ENCODE peak calls at places on chromosomes 4 and X, in four cellular contexts. One of them, this sample, is unnamed.

GRCh38 chr4:108168213-108168671 is 490 bp downstream of the LEF1 start:
- DNase-seq in AG09319: no peak
- DNase-seq in T-helper 1 cell: peak; percentile 11
- DNase-seq in GM12891: no peak
- DNase-seq in this sample: no peak

GRCh38 chrX:97638621-97639020 is 754.9 kb downstream of the RPA4 start:
- DNase-seq in T-helper 1 cell: no peak
- DNase-seq in AG09319: no peak
- DNase-seq in GM12891: no peak
- DNase-seq in this sample: no peak

GRCh38 chr4:6327220-6327917 is 57.7 kb downstream of the WFS1 start:
- DNase-seq in T-helper 1 cell: peak; percentile 63
- DNase-seq in AG09319: peak; percentile 23
- DNase-seq in GM12891: peak; percentile 87
- DNase-seq in this sample: peak; percentile 94

GRCh38 chr4:122764071-122764807 is 31.7 kb downstream of the BBS12 start:
- DNase-seq in T-helper 1 cell: no peak
- DNase-seq in AG09319: no peak
- DNase-seq in GM12891: no peak
- DNase-seq in this sample: no peak

GRCh38 chrX:134634691-134635090 is 23.6 kb downstream of the PLAC1 start:
- DNase-seq in GM12891: no peak
- DNase-seq in AG09319: no peak
- DNase-seq in T-helper 1 cell: no peak
- DNase-seq in this sample: no peak

GRCh38 chr4:604131-604530 is 21.2 kb upstream of the PDE6B start:
- DNase-seq in T-helper 1 cell: no peak
- DNase-seq in AG09319: no peak
- DNase-seq in GM12891: no peak
- DNase-seq in this sample: no peak

GRCh38 chrX:19121898-19122640 is at the start of gene ADGRG2:
- DNase-seq in GM12891: peak; percentile 15
- DNase-seq in AG09319: no peak
- DNase-seq in T-helper 1 cell: no peak
- DNase-seq in this sample: no peak

GRCh38 chrX:123959281-123960063 is 2.0 kb upstream of the STAG2 start:
- DNase-seq in AG09319: no peak
- DNase-seq in T-helper 1 cell: no peak
- DNase-seq in GM12891: no peak
- DNase-seq in this sample: no peak

GRCh38 chr4:156799121-156799589 is 172.4 kb downstream of the PDGFC start:
- DNase-seq in GM12891: no peak
- DNase-seq in T-helper 1 cell: no peak
- DNase-seq in AG09319: no peak
- DNase-seq in this sample: no peak

GRCh38 chrX:23752740-23753435 is 9.8 kb upstream of the ACOT9 start:
- DNase-seq in T-helper 1 cell: no peak
- DNase-seq in GM12891: no peak
- DNase-seq in AG09319: peak; percentile 60
- DNase-seq in this sample: no peak

GRCh38 chrX:49754238-49754857 is 58.6 kb upstream of the PAGE1 start:
- DNase-seq in T-helper 1 cell: peak; percentile 23
- DNase-seq in GM12891: peak; percentile 1
- DNase-seq in AG09319: peak; percentile 1
- DNase-seq in this sample: no peak

GRCh38 chr4:1512738-1513660 is 106.8 kb upstream of the NKX1-1 start:
- DNase-seq in AG09319: no peak
- DNase-seq in GM12891: no peak
- DNase-seq in T-helper 1 cell: peak; percentile 36
- DNase-seq in this sample: no peak

GRCh38 chr4:101251261-101251660 is 96.1 kb downstream of the PPP3CA start:
- DNase-seq in GM12891: no peak
- DNase-seq in T-helper 1 cell: no peak
- DNase-seq in AG09319: no peak
- DNase-seq in this sample: no peak

GRCh38 chr4:9758641-9759317 is 22.7 kb upstream of the DRD5 start:
- DNase-seq in AG09319: no peak
- DNase-seq in T-helper 1 cell: no peak
- DNase-seq in GM12891: no peak
- DNase-seq in this sample: no peak

GRCh38 chr4:73841243-73841925 is 4.9 kb downstream of the CXCL6 start:
- DNase-seq in AG09319: no peak
- DNase-seq in GM12891: no peak
- DNase-seq in T-helper 1 cell: no peak
- DNase-seq in this sample: no peak

GRCh38 chr4:53362093-53362492 is 3.8 kb downstream of the SCFD2 start:
- DNase-seq in AG09319: no peak
- DNase-seq in T-helper 1 cell: no peak
- DNase-seq in GM12891: no peak
- DNase-seq in this sample: no peak

GRCh38 chr4:180828455-180829018 is 1414.7 kb upstream of the TENM3 start:
- DNase-seq in T-helper 1 cell: no peak
- DNase-seq in AG09319: peak; percentile 63
- DNase-seq in GM12891: no peak
- DNase-seq in this sample: no peak

GRCh38 chrX:133911816-133912495 is 73.4 kb downstream of the GPC3 start:
- DNase-seq in GM12891: no peak
- DNase-seq in T-helper 1 cell: no peak
- DNase-seq in AG09319: no peak
- DNase-seq in this sample: no peak

GRCh38 chrX:114626323-114626722 is 42.4 kb downstream of the HTR2C start:
- DNase-seq in GM12891: no peak
- DNase-seq in T-helper 1 cell: no peak
- DNase-seq in AG09319: no peak
- DNase-seq in this sample: no peak

GRCh38 chrX:10797493-10797892 is 177.1 kb upstream of the MID1 start:
- DNase-seq in GM12891: no peak
- DNase-seq in AG09319: no peak
- DNase-seq in T-helper 1 cell: no peak
- DNase-seq in this sample: no peak

GRCh38 chr4:90137545-90137944 is 10.4 kb downstream of the CCSER1 start:
- DNase-seq in T-helper 1 cell: no peak
- DNase-seq in AG09319: no peak
- DNase-seq in GM12891: no peak
- DNase-seq in this sample: no peak

GRCh38 chr4:15665738-15666365 is 10.7 kb upstream of the FBXL5 start:
- DNase-seq in GM12891: no peak
- DNase-seq in T-helper 1 cell: no peak
- DNase-seq in AG09319: no peak
- DNase-seq in this sample: no peak

GRCh38 chr4:89101256-89102161 is 9.8 kb upstream of the TIGD2 start:
- DNase-seq in GM12891: no peak
- DNase-seq in T-helper 1 cell: no peak
- DNase-seq in AG09319: no peak
- DNase-seq in this sample: no peak

GRCh38 chrX:47595701-47596655 is 13.7 kb downstream of the TIMP1 start:
- DNase-seq in T-helper 1 cell: no peak
- DNase-seq in GM12891: no peak
- DNase-seq in AG09319: no peak
- DNase-seq in this sample: no peak

GRCh38 chr4:123327346-123327745 is 69.2 kb upstream of the SPRY1 start:
- DNase-seq in GM12891: no peak
- DNase-seq in AG09319: no peak
- DNase-seq in T-helper 1 cell: no peak
- DNase-seq in this sample: no peak

GRCh38 chrX:12615061-12615460 is 176.2 kb upstream of the PRPS2 start:
- DNase-seq in GM12891: no peak
- DNase-seq in AG09319: no peak
- DNase-seq in T-helper 1 cell: no peak
- DNase-seq in this sample: no peak

GRCh38 chr4:30716158-30716557 is 4.0 kb upstream of the PCDH7 start:
- DNase-seq in GM12891: no peak
- DNase-seq in AG09319: no peak
- DNase-seq in T-helper 1 cell: no peak
- DNase-seq in this sample: no peak